ENCODE peak calls at places on chromosomes 4 and X, in six cellular contexts. One of them, this sample, is unnamed.

GRCh38 chrX:1500701-1501624 is 36.0 kb downstream of the P2RY8 start:
- DNase-seq in RCC 7860: no peak
- DNase-seq in H7: no peak
- DNase-seq in activated CD4-positive, alpha-beta T cell treated with anti-CD3 and anti-CD28 coated beads for 4 hours: no peak
- DNase-seq in B cell: peak
- DNase-seq in cerebellar cortex: no peak
- DNase-seq in this sample: no peak

GRCh38 chr4:146709956-146710355 is 71.3 kb downstream of the POU4F2 start:
- DNase-seq in activated CD4-positive, alpha-beta T cell treated with anti-CD3 and anti-CD28 coated beads for 4 hours: no peak
- DNase-seq in H7: no peak
- DNase-seq in cerebellar cortex: no peak
- DNase-seq in B cell: no peak
- DNase-seq in RCC 7860: no peak
- DNase-seq in this sample: no peak

GRCh38 chr4:78069309-78069708 is 12.2 kb downstream of the FRAS1 start:
- DNase-seq in H7: no peak
- DNase-seq in RCC 7860: no peak
- DNase-seq in cerebellar cortex: no peak
- DNase-seq in activated CD4-positive, alpha-beta T cell treated with anti-CD3 and anti-CD28 coated beads for 4 hours: no peak
- DNase-seq in B cell: no peak
- DNase-seq in this sample: no peak

GRCh38 chrX:115030635-115031034 is 13.2 kb upstream of the IL13RA2 start:
- DNase-seq in H7: no peak
- DNase-seq in activated CD4-positive, alpha-beta T cell treated with anti-CD3 and anti-CD28 coated beads for 4 hours: no peak
- DNase-seq in RCC 7860: no peak
- DNase-seq in B cell: no peak
- DNase-seq in cerebellar cortex: no peak
- DNase-seq in this sample: no peak

GRCh38 chr4:2924286-2924685 is 38.9 kb downstream of the NOP14 start:
- DNase-seq in RCC 7860: no peak
- DNase-seq in B cell: no peak
- DNase-seq in cerebellar cortex: no peak
- DNase-seq in H7: no peak
- DNase-seq in activated CD4-positive, alpha-beta T cell treated with anti-CD3 and anti-CD28 coated beads for 4 hours: no peak
- DNase-seq in this sample: no peak

GRCh38 chr4:26351685-26352084 is 30.9 kb downstream of the RBPJ start:
- DNase-seq in cerebellar cortex: no peak
- DNase-seq in B cell: no peak
- DNase-seq in activated CD4-positive, alpha-beta T cell treated with anti-CD3 and anti-CD28 coated beads for 4 hours: no peak
- DNase-seq in RCC 7860: no peak
- DNase-seq in H7: no peak
- DNase-seq in this sample: no peak

GRCh38 chr4:151753056-151753455 is 7.8 kb downstream of the GATB start:
- DNase-seq in activated CD4-positive, alpha-beta T cell treated with anti-CD3 and anti-CD28 coated beads for 4 hours: no peak
- DNase-seq in B cell: no peak
- DNase-seq in RCC 7860: no peak
- DNase-seq in cerebellar cortex: no peak
- DNase-seq in H7: no peak
- DNase-seq in this sample: no peak

GRCh38 chr4:8229341-8229975 is 30.4 kb downstream of the SH3TC1 start:
- DNase-seq in RCC 7860: no peak
- DNase-seq in H7: no peak
- DNase-seq in cerebellar cortex: no peak
- DNase-seq in B cell: no peak
- DNase-seq in activated CD4-positive, alpha-beta T cell treated with anti-CD3 and anti-CD28 coated beads for 4 hours: peak
- DNase-seq in this sample: no peak

GRCh38 chr4:8156617-8157016 is 2.0 kb downstream of the ABLIM2 start:
- DNase-seq in RCC 7860: no peak
- DNase-seq in activated CD4-positive, alpha-beta T cell treated with anti-CD3 and anti-CD28 coated beads for 4 hours: no peak
- DNase-seq in cerebellar cortex: no peak
- DNase-seq in H7: no peak
- DNase-seq in B cell: no peak
- DNase-seq in this sample: no peak

GRCh38 chr4:145482209-145483021 is 762 bp downstream of the SMAD1 start:
- DNase-seq in B cell: peak
- DNase-seq in RCC 7860: peak
- DNase-seq in activated CD4-positive, alpha-beta T cell treated with anti-CD3 and anti-CD28 coated beads for 4 hours: peak
- DNase-seq in H7: peak
- DNase-seq in cerebellar cortex: peak
- DNase-seq in this sample: peak

GRCh38 chr4:55125087-55125721 is at the start of gene KDR:
- DNase-seq in RCC 7860: no peak
- DNase-seq in B cell: no peak
- DNase-seq in activated CD4-positive, alpha-beta T cell treated with anti-CD3 and anti-CD28 coated beads for 4 hours: no peak
- DNase-seq in cerebellar cortex: no peak
- DNase-seq in H7: peak
- DNase-seq in this sample: no peak

This sample was measured in astrocyte of the cerebellum.